ENCODE peak calls at places on chromosome 1, in four cellular contexts. P is breast epithelium, I is tibial nerve, J is testis. G is an unnamed sample.

GRCh38 chr1:2298685-2299673 is 70.9 kb downstream of the SKI start:
- DNase-seq in P (no peak), I (no peak), J (no peak), G (no peak)

GRCh38 chr1:61079898-61080336 is 2.4 kb upstream of the NFIA start:
- DNase-seq in P (peak; percentile 84), I (peak; percentile 73), J (peak; percentile 90), G (peak; percentile 82)

GRCh38 chr1:240091614-240092300 is at the start of gene FMN2:
- DNase-seq in P (no peak), I (no peak), J (peak; percentile 67), G (no peak)

GRCh38 chr1:26417111-26417510 is 6.5 kb downstream of the LIN28A start:
- DNase-seq in P (no peak), I (no peak), J (peak; percentile 91), G (peak; percentile 84)

GRCh38 chr1:32071758-32072621 is 749 bp upstream of the TMEM39B start:
- DNase-seq in P (no peak), I (no peak), J (no peak), G (no peak)

GRCh38 chr1:42432714-42433113 is 23.1 kb downstream of the ZMYND12 start:
- DNase-seq in P (no peak), I (no peak), J (no peak), G (no peak)

GRCh38 chr1:28886731-28887417 is 27.5 kb upstream of the EPB41 start:
- DNase-seq in P (peak; percentile 82), I (peak; percentile 43), J (peak; percentile 89), G (peak; percentile 92)

GRCh38 chr1:4375812-4376211 is 278.6 kb upstream of the AJAP1 start:
- DNase-seq in P (no peak), I (no peak), J (no peak), G (no peak)

GRCh38 chr1:51421961-51422360 is 91.6 kb upstream of the TTC39A start:
- DNase-seq in P (no peak), I (no peak), J (no peak), G (no peak)

GRCh38 chr1:81305997-81306452 is 494.7 kb upstream of the ADGRL2 start:
- DNase-seq in P (no peak), I (no peak), J (peak; percentile 45), G (no peak)

GRCh38 chr1:171251741-171252300 is 3.5 kb downstream of the FMO1 start:
- DNase-seq in P (no peak), I (no peak), J (peak; percentile 45), G (no peak)

GRCh38 chr1:2316451-2316940 is 74.9 kb downstream of the MORN1 start:
- DNase-seq in P (no peak), I (no peak), J (no peak), G (no peak)

GRCh38 chr1:90557706-90558105 is 159.4 kb downstream of the BARHL2 start:
- DNase-seq in P (no peak), I (no peak), J (no peak), G (no peak)

GRCh38 chr1:208641881-208642280 is 397.7 kb upstream of the PLXNA2 start:
- DNase-seq in P (no peak), I (no peak), J (no peak), G (no peak)

GRCh38 chr1:10717296-10718082 is 79.0 kb downstream of the CASZ1 start:
- DNase-seq in P (no peak), I (no peak), J (no peak), G (no peak)

GRCh38 chr1:105934806-105935205 is 1121.7 kb upstream of the PRMT6 start:
- DNase-seq in P (no peak), I (no peak), J (no peak), G (no peak)

GRCh38 chr1:79614762-79615161 is 608.2 kb upstream of the ADGRL4 start:
- DNase-seq in P (no peak), I (no peak), J (no peak), G (no peak)

GRCh38 chr1:165369255-165369848 is 12.8 kb upstream of the LMX1A start:
- DNase-seq in P (no peak), I (no peak), J (peak; percentile 73), G (peak; percentile 55)

GRCh38 chr1:169809370-169810095 is 14.8 kb upstream of the METTL18 start:
- DNase-seq in P (no peak), I (no peak), J (peak; percentile 31), G (no peak)

GRCh38 chr1:201560328-201561194 is 21.6 kb downstream of the NAV1 start:
- DNase-seq in P (no peak), I (no peak), J (no peak), G (no peak)

GRCh38 chr1:205205055-205205454 is 6.4 kb downstream of the DSTYK start:
- DNase-seq in P (no peak), I (no peak), J (no peak), G (no peak)

GRCh38 chr1:92087542-92087941 is 7.4 kb downstream of the BTBD8 start:
- DNase-seq in P (no peak), I (no peak), J (no peak), G (no peak)

GRCh38 chr1:24968941-24969585 is 39.0 kb upstream of the RUNX3 start:
- DNase-seq in P (peak; percentile 27), I (no peak), J (no peak), G (no peak)

GRCh38 chr1:152906023-152906565 is 2.3 kb upstream of the IVL start:
- DNase-seq in P (no peak), I (no peak), J (no peak), G (no peak)

GRCh38 chr1:185559684-185560310 is 174.4 kb upstream of the HMCN1 start:
- DNase-seq in P (no peak), I (no peak), J (peak; percentile 71), G (peak; percentile 67)

GRCh38 chr1:226646026-226646869 is 92.8 kb downstream of the ITPKB start:
- DNase-seq in P (no peak), I (no peak), J (no peak), G (no peak)

GRCh38 chr1:234699795-234700665 is 90.1 kb upstream of the IRF2BP2 start:
- DNase-seq in P (no peak), I (no peak), J (peak; percentile 11), G (no peak)

GRCh38 chr1:221284028-221284427 is 404.8 kb downstream of the HLX start:
- DNase-seq in P (no peak), I (no peak), J (no peak), G (no peak)

GRCh38 chr1:88946845-88947244 is 45.6 kb downstream of the KYAT3 start:
- DNase-seq in P (no peak), I (no peak), J (no peak), G (no peak)

GRCh38 chr1:96967311-96967710 is 245.7 kb downstream of the PTBP2 start:
- DNase-seq in P (no peak), I (no peak), J (no peak), G (no peak)

GRCh38 chr1:4653796-4654715 is at the start of gene AJAP1:
- DNase-seq in P (no peak), I (no peak), J (peak; percentile 39), G (no peak)

GRCh38 chr1:21607549-21608529 is 61.3 kb downstream of the RAP1GAP start:
- DNase-seq in P (no peak), I (no peak), J (peak; percentile 83), G (peak; percentile 95)
- TF ChIP-seq POLR2A in P (no peak), I (no peak), J (no peak), G (no peak)

GRCh38 chr1:20365421-20366075 is 74.9 kb downstream of the VWA5B1 start:
- DNase-seq in P (no peak), I (no peak), J (no peak), G (no peak)
- H3K4me3 ChIP-seq in P (no peak overlapping the region), I (no peak overlapping the region), J (peak overlapping the region; percentile 29), G (no peak overlapping the region)

GRCh38 chr1:78559680-78560079 is 60.6 kb upstream of the IFI44L start:
- DNase-seq in P (no peak), I (no peak), J (no peak), G (no peak)

GRCh38 chr1:78554840-78555239 is 64.1 kb downstream of the PTGFR start:
- DNase-seq in P (no peak), I (no peak), J (no peak), G (no peak)

GRCh38 chr1:78549366-78549765 is 58.6 kb downstream of the PTGFR start:
- DNase-seq in P (no peak), I (no peak), J (no peak), G (no peak)

GRCh38 chr1:78553859-78554258 is 63.1 kb downstream of the PTGFR start:
- DNase-seq in P (no peak), I (no peak), J (no peak), G (no peak)
- TF ChIP-seq CTCF in P (no peak), I (no peak), J (peak; percentile 8), G (no peak)

GRCh38 chr1:40383488-40384412 is 10.2 kb downstream of the SMAP2 start:
- DNase-seq in P (no peak), I (no peak), J (no peak), G (peak; percentile 54)
- TF ChIP-seq POLR2A in P (no peak), I (no peak), J (no peak), G (no peak)

GRCh38 chr1:156075775-156076204 is 6.5 kb downstream of the MEX3A start:
- DNase-seq in P (no peak), I (no peak), J (no peak), G (no peak)
- H3K4me3 ChIP-seq in P (no peak overlapping the region), I (peak overlapping the region; percentile 58), J (no peak overlapping the region), G (peak overlapping the region; percentile 45)

GRCh38 chr1:23660671-23661070 is 30.9 kb upstream of the RPL11 start:
- DNase-seq in P (no peak), I (no peak), J (no peak), G (no peak)

GRCh38 chr1:23670709-23671108 is 20.9 kb upstream of the RPL11 start:
- DNase-seq in P (no peak), I (no peak), J (no peak), G (no peak)

GRCh38 chr1:23667411-23667810 is 24.2 kb upstream of the RPL11 start:
- DNase-seq in P (no peak), I (no peak), J (no peak), G (no peak)

GRCh38 chr1:23661887-23662286 is 29.7 kb upstream of the RPL11 start:
- DNase-seq in P (no peak), I (no peak), J (no peak), G (no peak)

DNA sequence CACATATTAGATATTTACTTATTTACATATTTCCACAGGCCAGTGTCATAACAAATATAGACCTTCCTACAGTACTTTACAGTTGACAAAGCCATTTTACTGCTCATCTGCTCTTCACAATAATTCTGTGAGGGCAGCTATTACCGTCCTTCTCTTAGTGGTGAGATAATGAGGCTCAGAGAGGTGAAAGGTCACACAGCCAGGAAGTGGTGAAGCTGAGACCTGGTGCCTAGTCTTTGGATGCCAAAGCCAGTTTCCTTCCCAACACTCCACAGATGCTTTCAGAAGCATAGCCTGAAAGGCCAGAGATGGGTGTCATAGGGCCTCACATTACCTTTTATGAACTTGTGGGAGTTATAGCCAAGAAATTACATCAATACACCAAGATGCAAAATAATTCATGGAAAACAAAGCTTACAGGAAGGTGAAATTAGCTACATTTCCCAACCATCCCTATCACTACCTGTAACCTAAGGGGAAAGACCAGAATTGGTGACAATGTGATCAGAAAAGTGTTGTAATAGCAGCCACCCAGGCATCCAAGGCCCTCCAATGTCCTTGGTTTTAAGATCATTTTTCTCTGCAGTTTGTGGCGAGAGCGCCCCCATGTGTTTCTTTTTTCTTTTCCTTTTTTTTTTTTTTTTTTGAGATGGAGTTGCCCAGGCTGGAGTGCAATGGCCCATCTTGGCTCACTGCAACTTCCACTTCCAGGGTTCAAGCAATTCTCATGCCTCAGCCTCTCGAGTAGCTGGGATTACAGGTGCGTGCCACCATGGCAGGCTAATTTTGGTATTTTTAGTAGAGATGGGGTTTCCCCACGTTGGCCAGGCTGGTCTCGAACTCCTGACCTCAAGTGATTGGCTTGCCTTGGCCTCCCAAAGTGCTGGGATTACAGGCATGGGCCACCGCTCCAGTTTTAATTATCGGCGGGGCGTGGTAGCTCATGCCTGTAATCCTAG is 26.5 kb upstream of the RPL11 start:
- DNase-seq in P (no peak), I (no peak), J (peak; percentile 31), G (no peak)
- TF ChIP-seq CTCF in P (no peak), I (no peak), J (peak; percentile 23), G (no peak)